ENCODE peak calls at places on chromosomes 11 and 22, in nine cellular contexts. F is activated gamma-delta T cell treated with anti-CD3 and anti-CD28 coated beads, Interleukin-2, amount 50 U/mL, for 16 hours; G is RKO; E is endodermal cell; W is neural progenitor cell; H is body of pancreas; J is myocyte; I is activated naive CD4-positive, alpha-beta T cell treated with anti-CD3 and anti-CD28 coated beads, Interleukin-2, amount 50 U/mL, for 16 hours; L is stimulated activated CD4-positive, alpha-beta T cell treated with anti-CD3 and anti-CD28 coated beads, Interleukin-1b, Interleukin-23, amount 100 ng/mL, for 24 hours. X is an unnamed sample.

GRCh38 chr22:38110008-38110862 is at the start of gene BAIAP2L2:
- DNase-seq in F (no peak), G (no peak), E (no peak), W (no peak), H (no peak), J (no peak), I (no peak), L (no peak), X (no peak)

GRCh38 chr11:75982309-75982708 is 167.3 kb downstream of the UVRAG start:
- DNase-seq in F (no peak), G (no peak), E (peak), W (peak), H (no peak), J (peak), I (no peak), L (no peak), X (no peak)

GRCh38 chr22:37625737-37626136 is 13.7 kb upstream of the SH3BP1 start:
- DNase-seq in F (no peak), G (no peak), E (no peak), W (no peak), H (no peak), J (no peak), I (no peak), L (no peak), X (no peak)

GRCh38 chr22:36977401-36977861 is 41.8 kb downstream of the TST start:
- DNase-seq in F (peak), G (no peak), E (peak), W (peak), H (peak), J (peak), I (peak), L (peak), X (no peak)

GRCh38 chr11:64058494-64058893 is 22.8 kb downstream of the FLRT1 start:
- DNase-seq in F (no peak), G (no peak), E (no peak), W (no peak), H (no peak), J (peak), I (no peak), L (no peak), X (no peak)

GRCh38 chr11:84564180-84564866 is 1062.8 kb downstream of the DLG2 start:
- DNase-seq in F (no peak), G (peak), E (peak), W (peak), H (peak), J (peak), I (peak), L (peak), X (no peak)

GRCh38 chr11:44563716-44564115 is 1.7 kb upstream of the CD82 start:
- DNase-seq in F (no peak), G (no peak), E (no peak), W (no peak), H (no peak), J (peak), I (no peak), L (no peak), X (no peak)

GRCh38 chr22:31343235-31344191 is 2.6 kb downstream of the PATZ1 start:
- DNase-seq in F (no peak), G (peak), E (peak), W (peak), H (peak), J (peak), I (peak), L (peak), X (no peak)

GRCh38 chr11:121534131-121535093 is 81.6 kb upstream of the SORL1-AS1 start:
- DNase-seq in F (no peak), G (no peak), E (no peak), W (no peak), H (no peak), J (peak), I (no peak), L (no peak), X (no peak)

GRCh38 chr11:35727140-35727539 is 64.6 kb downstream of the TRIM44 start:
- DNase-seq in F (no peak), G (no peak), E (no peak), W (no peak), H (no peak), J (no peak), I (no peak), L (no peak), X (no peak)

GRCh38 chr22:17706451-17706900 is 67.8 kb downstream of the BID start:
- DNase-seq in F (peak), G (peak), E (peak), W (no peak), H (no peak), J (peak), I (peak), L (peak), X (no peak)

GRCh38 chr11:45021692-45022130 is 71.0 kb upstream of the TP53I11 start:
- DNase-seq in F (no peak), G (no peak), E (peak), W (peak), H (peak), J (peak), I (no peak), L (no peak), X (no peak)

GRCh38 chr11:72012091-72012630 is 13.5 kb downstream of the IL18BP start:
- DNase-seq in F (no peak), G (no peak), E (no peak), W (no peak), H (no peak), J (no peak), I (no peak), L (no peak), X (no peak)

GRCh38 chr22:27237342-27237741 is 564.2 kb downstream of the MN1 start:
- DNase-seq in F (no peak), G (no peak), E (no peak), W (no peak), H (no peak), J (no peak), I (no peak), L (no peak), X (no peak)

GRCh38 chr22:28029201-28029948 is 110.3 kb upstream of the PITPNB start:
- DNase-seq in F (no peak), G (peak), E (peak), W (no peak), H (peak), J (peak), I (no peak), L (no peak), X (peak)

GRCh38 chr11:107695446-107695845 is 16.4 kb downstream of the SLN start:
- DNase-seq in F (no peak), G (no peak), E (no peak), W (no peak), H (no peak), J (no peak), I (no peak), L (no peak), X (no peak)

GRCh38 chr11:59437770-59438169 is 1.5 kb downstream of the OR5A1 start:
- DNase-seq in F (no peak), G (no peak), E (no peak), W (peak), H (no peak), J (no peak), I (no peak), L (no peak), X (no peak)

GRCh38 chr22:23688121-23688520 is 2.7 kb upstream of the RGL4 start:
- DNase-seq in F (no peak), G (no peak), E (no peak), W (no peak), H (peak), J (no peak), I (no peak), L (no peak), X (no peak)

GRCh38 chr22:25702046-25702445 is 39.9 kb upstream of the MYO18B start:
- DNase-seq in F (no peak), G (peak), E (no peak), W (no peak), H (no peak), J (peak), I (no peak), L (no peak), X (no peak)

GRCh38 chr22:27749597-27750225 is 51.8 kb downstream of the MN1 start:
- DNase-seq in F (no peak), G (no peak), E (peak), W (peak), H (no peak), J (no peak), I (no peak), L (no peak), X (no peak)

GRCh38 chr11:1435820-1436467 is 46.2 kb downstream of the BRSK2 start:
- DNase-seq in F (no peak), G (no peak), E (peak), W (peak), H (no peak), J (no peak), I (no peak), L (no peak), X (no peak)

GRCh38 chr11:134510641-134511040 is 98.6 kb upstream of the B3GAT1 start:
- DNase-seq in F (no peak), G (no peak), E (peak), W (no peak), H (peak), J (no peak), I (no peak), L (no peak), X (no peak)

GRCh38 chr11:45900916-45901617 is 6.0 kb downstream of the FREY1 start:
- DNase-seq in F (no peak), G (no peak), E (no peak), W (peak), H (peak), J (no peak), I (no peak), L (no peak), X (no peak)

GRCh38 chr11:45805305-45806071 is 539 bp downstream of the SLC35C1 start:
- DNase-seq in F (no peak), G (peak), E (peak), W (peak), H (peak), J (peak), I (no peak), L (no peak), X (no peak)

GRCh38 chr11:31397239-31397834 is 27.7 kb downstream of the DNAJC24 start:
- DNase-seq in F (no peak), G (peak), E (no peak), W (peak), H (no peak), J (peak), I (no peak), L (no peak), X (no peak)

GRCh38 chr11:62832346-62833234 is at the start of gene TEX54:
- DNase-seq in F (no peak), G (peak), E (no peak), W (no peak), H (peak), J (peak), I (no peak), L (no peak), X (no peak)

GRCh38 chr11:114972105-114972504 is 293.8 kb downstream of the NXPE2 start:
- DNase-seq in F (no peak), G (no peak), E (no peak), W (no peak), H (no peak), J (no peak), I (no peak), L (no peak), X (no peak)

GRCh38 chr11:112523477-112523876 is 262.8 kb upstream of the PLET1 start:
- DNase-seq in F (no peak), G (no peak), E (peak), W (peak), H (peak), J (peak), I (no peak), L (no peak), X (no peak)

GRCh38 chr11:72519220-72519881 is 85.0 kb upstream of the CLPB start:
- DNase-seq in F (no peak), G (no peak), E (no peak), W (no peak), H (no peak), J (peak), I (no peak), L (no peak), X (no peak)

GRCh38 chr22:29216011-29216872 is 10.5 kb downstream of the EMID1 start:
- DNase-seq in F (no peak), G (no peak), E (no peak), W (no peak), H (no peak), J (no peak), I (no peak), L (no peak), X (no peak)

GRCh38 chr11:33687733-33688479 is 12.7 kb downstream of the C11orf91 start:
- DNase-seq in F (no peak), G (peak), E (peak), W (peak), H (peak), J (peak), I (no peak), L (no peak), X (peak)

GRCh38 chr11:111785076-111785475 is 18.9 kb upstream of the PPP2R1B start:
- DNase-seq in F (no peak), G (no peak), E (peak), W (no peak), H (no peak), J (no peak), I (no peak), L (no peak), X (no peak)

GRCh38 chr11:640021-640706 is 3.1 kb downstream of the DRD4 start:
- DNase-seq in F (no peak), G (no peak), E (peak), W (peak), H (no peak), J (no peak), I (peak), L (no peak), X (no peak)

GRCh38 chr22:30181459-30182353 is 64.9 kb downstream of the LIF start:
- DNase-seq in F (no peak), G (no peak), E (no peak), W (no peak), H (no peak), J (no peak), I (no peak), L (no peak), X (no peak)

GRCh38 chr11:8271106-8271886 is 7.6 kb upstream of the LMO1 start:
- DNase-seq in F (no peak), G (no peak), E (peak), W (no peak), H (no peak), J (no peak), I (no peak), L (no peak), X (no peak)

GRCh38 chr11:35873721-35874120 is 70.1 kb upstream of the LDLRAD3 start:
- DNase-seq in F (no peak), G (no peak), E (no peak), W (no peak), H (peak), J (no peak), I (no peak), L (no peak), X (no peak)

GRCh38 chr11:92828576-92828975 is 140.9 kb upstream of the MTNR1B start:
- DNase-seq in F (no peak), G (no peak), E (no peak), W (peak), H (no peak), J (no peak), I (no peak), L (no peak), X (no peak)

GRCh38 chr11:130449246-130449990 is 973 bp downstream of the ADAMTS15 start:
- DNase-seq in F (no peak), G (no peak), E (peak), W (peak), H (no peak), J (no peak), I (no peak), L (no peak), X (no peak)

X was measured in NCI-H187 treated with DMSO at 0.1 percent for 48 hours.